ENCODE peak calls at places on chromosomes 2 and 18, in nine cellular contexts. B is HL-60; Y is tibial artery; F is CD8-positive, alpha-beta memory T cell; J is heart left ventricle; Z is foreskin keratinocyte; R is caudate nucleus; C is ovary; M is breast epithelium. O is an unnamed sample.

GRCh38 chr2:175766880-175767279 is 235.2 kb downstream of the LNPK start:
- DNase-seq in B (no peak), Y (no peak), F (no peak), J (no peak), Z (peak; percentile 40), R (no peak), C (no peak), M (no peak), O (no peak)

GRCh38 chr2:61179701-61180639 is 18.0 kb downstream of the C2orf74 start:
- DNase-seq in B (no peak), Y (peak; percentile 90), F (no peak), J (peak; percentile 86), Z (peak; percentile 64), R (no peak), C (peak; percentile 73), M (no peak), O (no peak)

GRCh38 chr2:222891890-222892289 is 31.1 kb downstream of the ACSL3 start:
- DNase-seq in B (no peak), Y (no peak), F (no peak), J (no peak), Z (no peak), R (no peak), C (no peak), M (no peak), O (no peak)

GRCh38 chr2:148020036-148020357 is 540 bp downstream of the ORC4 start:
- DNase-seq in B (peak; percentile 23), Y (no peak), F (no peak), J (no peak), Z (no peak), R (no peak), C (no peak), M (no peak), O (no peak)

GRCh38 chr2:51628953-51629352 is 597.0 kb upstream of the NRXN1 start:
- DNase-seq in B (no peak), Y (no peak), F (no peak), J (no peak), Z (no peak), R (no peak), C (no peak), M (no peak), O (no peak)

GRCh38 chr18:49071365-49071764 is 120.6 kb upstream of the SMAD7 start:
- DNase-seq in B (no peak), Y (no peak), F (no peak), J (no peak), Z (no peak), R (no peak), C (no peak), M (no peak), O (no peak)

GRCh38 chr2:221629478-221629877 is 57.4 kb upstream of the EPHA4 start:
- DNase-seq in B (no peak), Y (no peak), F (no peak), J (no peak), Z (peak; percentile 79), R (no peak), C (no peak), M (no peak), O (no peak)

GRCh38 chr18:42446195-42446594 is 491.2 kb downstream of the PIK3C3 start:
- DNase-seq in B (no peak), Y (no peak), F (no peak), J (no peak), Z (no peak), R (no peak), C (no peak), M (no peak), O (no peak)

GRCh38 chr2:12719400-12720104 is 2.8 kb downstream of the TRIB2 start:
- DNase-seq in B (no peak), Y (no peak), F (no peak), J (no peak), Z (peak; percentile 46), R (no peak), C (peak; percentile 15), M (no peak), O (no peak)

GRCh38 chr2:178072000-178072382 is 586 bp downstream of the PDE11A start:
- DNase-seq in B (no peak), Y (no peak), F (no peak), J (no peak), Z (no peak), R (no peak), C (no peak), M (no peak), O (no peak)

DNA sequence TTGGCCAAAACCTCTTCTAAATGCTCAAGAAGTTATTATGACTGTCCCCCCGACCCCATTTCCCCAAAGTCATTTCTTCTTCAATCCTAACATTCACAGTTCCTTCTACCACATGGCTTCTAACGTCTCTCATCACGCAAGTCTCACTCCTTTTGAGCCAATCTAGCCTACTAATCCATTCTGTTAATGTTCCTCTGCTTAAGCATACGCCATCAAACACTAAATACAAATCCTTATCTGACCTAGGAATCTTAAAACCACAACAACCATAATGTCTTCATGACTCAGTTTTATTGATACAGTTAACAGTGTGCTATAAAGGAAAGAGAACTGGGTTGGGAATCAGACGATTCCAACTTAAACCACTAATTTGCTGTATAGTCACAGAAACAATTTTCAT is 23.9 kb downstream of the HNRNPLL start:
- DNase-seq in B (no peak), Y (no peak), F (no peak), J (no peak), Z (no peak), R (no peak), C (no peak), M (no peak), O (no peak)
- H3K27ac ChIP-seq in B (no peak overlapping the region), Y (no peak overlapping the region), F (no peak overlapping the region), J (no peak overlapping the region), Z (no peak overlapping the region), R (no peak overlapping the region), C (no peak overlapping the region), M (no peak overlapping the region), O (no peak overlapping the region)

GRCh38 chr2:197848602-197849001 is 44.2 kb downstream of the PLCL1 start:
- DNase-seq in B (no peak), Y (no peak), F (no peak), J (no peak), Z (no peak), R (no peak), C (no peak), M (no peak), O (no peak)
- H3K27ac ChIP-seq in B (no peak overlapping the region), Y (no peak overlapping the region), F (no peak overlapping the region), J (peak overlapping the region; percentile 5), Z (no peak overlapping the region), R (peak overlapping the region; percentile 28), C (no peak overlapping the region), M (peak overlapping the region; percentile 54), O (no peak overlapping the region)

DNA sequence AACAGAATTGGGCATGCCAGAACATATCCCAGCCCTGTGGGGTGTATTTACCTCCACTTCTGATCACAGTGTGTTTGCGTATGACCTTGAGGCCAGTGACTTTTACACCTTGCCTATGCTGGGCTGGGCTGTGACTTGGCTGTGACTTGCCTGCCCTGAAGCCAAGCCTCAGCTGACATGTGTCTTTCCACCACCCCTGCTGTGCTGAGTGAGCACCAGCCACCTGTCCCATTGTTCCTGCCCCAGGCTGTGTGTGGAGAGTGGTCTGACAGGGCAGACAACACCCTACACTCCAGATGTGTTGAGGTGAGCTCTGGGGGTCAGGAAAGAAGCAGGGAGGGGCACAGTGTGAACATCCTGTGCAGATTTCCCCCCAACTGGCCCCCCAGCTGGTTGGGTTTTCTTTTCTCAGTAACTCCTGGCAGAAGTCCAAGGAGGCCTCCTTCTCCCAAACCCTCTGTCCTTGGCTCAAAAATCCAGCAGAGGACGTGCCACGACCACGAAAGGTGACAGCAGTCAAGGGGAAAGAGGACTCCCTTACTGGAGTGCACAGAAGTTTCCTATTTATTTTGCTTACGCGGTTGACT is 5.1 kb upstream of the STEAP3 start:
- DNase-seq in B (no peak), Y (no peak), F (no peak), J (peak; percentile 23), Z (peak; percentile 60), R (no peak), C (peak; percentile 55), M (peak; percentile 48), O (peak; percentile 50)
- H3K27ac ChIP-seq in B (no peak overlapping the region), Y (no peak overlapping the region), F (no peak overlapping the region), J (no peak overlapping the region), Z (no peak overlapping the region), R (no peak overlapping the region), C (no peak overlapping the region), M (no peak overlapping the region), O (no peak overlapping the region)

GRCh38 chr2:36477315-36477714 is 120.7 kb downstream of the FEZ2 start:
- DNase-seq in B (no peak), Y (no peak), F (no peak), J (no peak), Z (no peak), R (no peak), C (no peak), M (no peak), O (no peak)
- H3K27ac ChIP-seq in B (peak overlapping the region; percentile 73), Y (peak overlapping the region; percentile 48), F (no peak overlapping the region), J (peak overlapping the region; percentile 47), Z (no peak overlapping the region), R (no peak overlapping the region), C (no peak overlapping the region), M (peak overlapping the region; percentile 70), O (peak overlapping the region; percentile 39)

GRCh38 chr2:27683390-27684071 is 19.8 kb downstream of the SLC4A1AP start:
- DNase-seq in B (peak; percentile 78), Y (peak; percentile 76), F (peak; percentile 82), J (no peak), Z (peak; percentile 86), R (peak; percentile 3), C (peak; percentile 85), M (peak; percentile 57), O (peak; percentile 68)

GRCh38 chr2:27685577-27685976 is 21.9 kb downstream of the SLC4A1AP start:
- DNase-seq in B (no peak), Y (no peak), F (no peak), J (no peak), Z (no peak), R (no peak), C (no peak), M (no peak), O (no peak)

GRCh38 chr2:27687232-27687631 is 23.5 kb downstream of the SLC4A1AP start:
- DNase-seq in B (no peak), Y (no peak), F (no peak), J (no peak), Z (peak; percentile 86), R (no peak), C (no peak), M (no peak), O (no peak)

GRCh38 chr2:27680571-27680970 is 16.9 kb downstream of the SLC4A1AP start:
- DNase-seq in B (no peak), Y (no peak), F (no peak), J (no peak), Z (no peak), R (no peak), C (no peak), M (no peak), O (no peak)

DNA sequence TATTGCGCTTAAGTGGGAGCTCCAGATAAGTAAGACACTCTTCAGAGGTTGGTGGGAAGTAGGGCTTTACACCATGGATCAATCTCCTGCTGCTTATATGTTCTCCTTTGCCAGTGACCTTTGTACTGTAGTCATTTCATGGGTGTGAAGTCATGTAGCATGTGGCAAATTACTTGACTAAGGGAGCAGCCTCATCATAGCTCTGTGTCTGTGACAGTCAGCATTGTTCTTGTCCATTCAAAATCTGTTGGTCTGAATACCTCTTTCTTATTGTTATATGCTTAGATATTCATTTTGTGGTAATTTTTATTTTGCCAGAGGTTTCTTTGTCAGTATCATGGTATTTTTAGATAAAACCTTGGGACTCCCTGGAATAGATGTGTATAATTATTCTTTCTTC is 18.2 kb downstream of the SLC4A1AP start:
- DNase-seq in B (no peak), Y (no peak), F (no peak), J (no peak), Z (no peak), R (no peak), C (no peak), M (no peak), O (no peak)
- H3K27ac ChIP-seq in B (no peak overlapping the region), Y (peak overlapping the region; percentile 49), F (no peak overlapping the region), J (no peak overlapping the region), Z (peak overlapping the region; percentile 93), R (no peak overlapping the region), C (no peak overlapping the region), M (peak overlapping the region; percentile 30), O (no peak overlapping the region)

O was measured in lower lobe of right lung.